ENCODE peak calls at places on chromosomes 6 and 20, in eight cellular contexts. T is neural crest cell; D is ELR; O is tibial artery; P is effector CD8-positive, alpha-beta T cell; F is activated naive CD8-positive, alpha-beta T cell treated with anti-CD3 and anti-CD28 coated beads, Interleukin-2, amount 10 ng/mL, durations not matched to agents 7 days and 5 days; G is psoas muscle; L is Kasumi-1. Q is an unnamed sample.

GRCh38 chr6:123997223-123997622 is 193.6 kb downstream of the NKAIN2 start:
- DNase-seq in F (no peak), T (no peak), G (no peak), D (no peak), L (no peak), O (no peak), P (no peak), Q (peak; percentile 62)

GRCh38 chr20:46694484-46694883 is 5.2 kb upstream of the TP53RK start:
- DNase-seq in F (no peak), T (no peak), L (peak; percentile 44), G (no peak), O (no peak), P (no peak), D (peak; percentile 42), Q (peak; percentile 61)

GRCh38 chr20:38091447-38092216 is 58.1 kb downstream of the RPRD1B start:
- DNase-seq in F (no peak), D (no peak), O (no peak), G (no peak), L (no peak), P (no peak), T (no peak), Q (peak; percentile 58)

GRCh38 chr20:24778585-24779031 is 170.5 kb upstream of the CST7 start:
- DNase-seq in T (no peak), F (peak; percentile 22), P (no peak), L (no peak), D (no peak), O (peak; percentile 60), G (peak; percentile 34), Q (no peak)

GRCh38 chr6:140051521-140052455 is 677.3 kb upstream of the CITED2 start:
- DNase-seq in O (no peak), T (no peak), D (peak; percentile 100), L (no peak), G (no peak), P (no peak), F (no peak), Q (no peak)

GRCh38 chr6:156752666-156753301 is 24.4 kb upstream of the ARID1B start:
- DNase-seq in T (no peak), D (peak; percentile 20), O (no peak), L (no peak), P (no peak), G (no peak), F (no peak), Q (peak; percentile 3)

GRCh38 chr20:6492396-6493055 is 275.0 kb upstream of the BMP2 start:
- DNase-seq in D (no peak), P (no peak), O (no peak), L (no peak), G (no peak), T (peak; percentile 1), F (no peak), Q (no peak)

GRCh38 chr20:52481443-52481842 is 289.9 kb upstream of the ZFP64 start:
- DNase-seq in F (no peak), D (no peak), G (no peak), P (no peak), O (no peak), T (no peak), L (no peak), Q (no peak)

GRCh38 chr20:32535953-32536823 is 48.9 kb downstream of the NOL4L start:
- DNase-seq in F (peak; percentile 88), P (peak; percentile 75), D (peak; percentile 52), G (peak; percentile 68), O (no peak), L (peak; percentile 30), T (peak; percentile 51), Q (peak; percentile 75)

GRCh38 chr20:36728986-36729385 is 16.9 kb downstream of the NDRG3 start:
- DNase-seq in T (no peak), F (no peak), L (peak; percentile 36), P (no peak), D (peak; percentile 73), G (no peak), O (no peak), Q (no peak)

GRCh38 chr6:18485660-18486435 is 98.7 kb downstream of the RNF144B start:
- DNase-seq in O (no peak), D (no peak), F (no peak), T (no peak), G (no peak), P (no peak), L (no peak), Q (no peak)

GRCh38 chr20:10040070-10040970 is 5.5 kb downstream of the ANKEF1 start:
- DNase-seq in F (no peak), T (no peak), G (no peak), P (no peak), O (no peak), D (peak; percentile 95), L (no peak), Q (no peak)

GRCh38 chr6:42423244-42423643 is 28.5 kb downstream of the TRERF1 start:
- DNase-seq in D (no peak), F (no peak), G (no peak), O (no peak), T (no peak), P (no peak), L (no peak), Q (no peak)

GRCh38 chr6:47294990-47295389 is 14.7 kb downstream of the TNFRSF21 start:
- DNase-seq in O (no peak), T (no peak), G (no peak), F (no peak), L (no peak), P (no peak), D (no peak), Q (no peak)

GRCh38 chr6:44489912-44490604 is 102.6 kb downstream of the CDC5L start:
- DNase-seq in P (no peak), D (peak; percentile 98), O (no peak), F (no peak), T (no peak), G (no peak), L (no peak), Q (no peak)

GRCh38 chr6:149107520-149107919 is 210.0 kb upstream of the TAB2 start:
- DNase-seq in L (no peak), T (no peak), F (no peak), P (no peak), G (no peak), O (no peak), D (no peak), Q (no peak)

GRCh38 chr6:89257781-89258180 is 40.6 kb upstream of the GABRR1 start:
- DNase-seq in G (no peak), O (no peak), L (no peak), P (no peak), D (no peak), F (no peak), T (no peak), Q (no peak)

GRCh38 chr6:19492631-19493030 is 344.5 kb upstream of the ID4 start:
- DNase-seq in O (no peak), P (no peak), L (no peak), G (no peak), D (no peak), T (no peak), F (no peak), Q (no peak)

GRCh38 chr6:148521586-148521985 is 178.9 kb downstream of the SASH1 start:
- DNase-seq in P (no peak), T (no peak), L (no peak), D (peak; percentile 78), F (no peak), G (no peak), O (no peak), Q (no peak)

GRCh38 chr6:56911847-56912246 is 43.1 kb upstream of the BEND6 start:
- DNase-seq in G (no peak), L (no peak), T (no peak), O (no peak), P (no peak), F (no peak), D (peak; percentile 84), Q (no peak)

GRCh38 chr6:108746841-108747575 is 101.2 kb upstream of the ARMC2 start:
- DNase-seq in G (no peak), T (no peak), L (no peak), D (no peak), O (no peak), P (no peak), F (no peak), Q (no peak)

GRCh38 chr6:165922309-165922794 is 245.3 kb downstream of the TBXT start:
- DNase-seq in L (no peak), D (peak; percentile 51), T (no peak), F (no peak), O (no peak), G (no peak), P (no peak), Q (no peak)

GRCh38 chr6:38306915-38307314 is 332.8 kb downstream of the BTBD9 start:
- DNase-seq in F (no peak), L (no peak), D (no peak), P (no peak), T (no peak), O (no peak), G (no peak), Q (no peak)

GRCh38 chr20:11891081-11891826 is 26.4 kb upstream of the BTBD3 start:
- DNase-seq in F (peak; percentile 42), T (peak; percentile 48), L (peak; percentile 44), D (peak; percentile 59), O (peak; percentile 69), G (peak; percentile 76), P (no peak), Q (peak; percentile 56)

GRCh38 chr6:49776444-49776843 is 10.6 kb downstream of the PGK2 start:
- DNase-seq in D (no peak), P (no peak), O (no peak), L (no peak), F (no peak), G (no peak), T (no peak), Q (peak; percentile 31)